ENCODE peak calls at places on chromosomes 4 and X, in ten cellular contexts. One of them, this sample, is unnamed.

GRCh38 chrX:13752141-13752540 is 17.6 kb downstream of the OFD1 start:
- DNase-seq in cardiac septum: no peak
- DNase-seq in Kasumi-1: no peak
- DNase-seq in NCI-H2029: no peak
- DNase-seq in MM.1S: no peak
- DNase-seq in RPMI8226: no peak
- DNase-seq in iris pigment epithelial cell: no peak
- DNase-seq in hippocampal formation: no peak
- DNase-seq in CD8-positive, alpha-beta memory T cell: no peak
- DNase-seq in frontal cortex: no peak
- DNase-seq in this sample: no peak

GRCh38 chr4:76881375-76881774 is 16.6 kb downstream of the SOWAHB start:
- DNase-seq in RPMI8226: no peak
- DNase-seq in CD8-positive, alpha-beta memory T cell: no peak
- DNase-seq in hippocampal formation: no peak
- DNase-seq in MM.1S: no peak
- DNase-seq in iris pigment epithelial cell: no peak
- DNase-seq in Kasumi-1: no peak
- DNase-seq in cardiac septum: no peak
- DNase-seq in frontal cortex: no peak
- DNase-seq in NCI-H2029: peak; percentile 83
- DNase-seq in this sample: no peak

GRCh38 chr4:40253906-40254305 is 57.1 kb downstream of the RHOH start:
- DNase-seq in NCI-H2029: no peak
- DNase-seq in cardiac septum: no peak
- DNase-seq in CD8-positive, alpha-beta memory T cell: no peak
- DNase-seq in hippocampal formation: no peak
- DNase-seq in iris pigment epithelial cell: peak; percentile 60
- DNase-seq in MM.1S: no peak
- DNase-seq in Kasumi-1: no peak
- DNase-seq in RPMI8226: no peak
- DNase-seq in frontal cortex: no peak
- DNase-seq in this sample: no peak

GRCh38 chrX:42804524-42804923 is 26.6 kb upstream of the PPP1R2C start:
- DNase-seq in RPMI8226: no peak
- DNase-seq in frontal cortex: no peak
- DNase-seq in MM.1S: no peak
- DNase-seq in cardiac septum: no peak
- DNase-seq in NCI-H2029: no peak
- DNase-seq in hippocampal formation: no peak
- DNase-seq in Kasumi-1: no peak
- DNase-seq in CD8-positive, alpha-beta memory T cell: no peak
- DNase-seq in iris pigment epithelial cell: no peak
- DNase-seq in this sample: no peak

GRCh38 chrX:148609766-148610698 is 109.6 kb downstream of the AFF2 start:
- DNase-seq in RPMI8226: no peak
- DNase-seq in CD8-positive, alpha-beta memory T cell: no peak
- DNase-seq in frontal cortex: no peak
- DNase-seq in hippocampal formation: no peak
- DNase-seq in MM.1S: peak; percentile 7
- DNase-seq in Kasumi-1: peak; percentile 25
- DNase-seq in cardiac septum: no peak
- DNase-seq in iris pigment epithelial cell: no peak
- DNase-seq in NCI-H2029: no peak
- DNase-seq in this sample: no peak

GRCh38 chr4:47814896-47815295 is 23.0 kb downstream of the CORIN start:
- DNase-seq in frontal cortex: no peak
- DNase-seq in NCI-H2029: no peak
- DNase-seq in MM.1S: no peak
- DNase-seq in cardiac septum: no peak
- DNase-seq in Kasumi-1: no peak
- DNase-seq in CD8-positive, alpha-beta memory T cell: no peak
- DNase-seq in RPMI8226: no peak
- DNase-seq in hippocampal formation: no peak
- DNase-seq in iris pigment epithelial cell: peak; percentile 15
- DNase-seq in this sample: no peak

GRCh38 chr4:59936566-59936965 is 1263.6 kb upstream of the ADGRL3 start:
- DNase-seq in cardiac septum: no peak
- DNase-seq in frontal cortex: no peak
- DNase-seq in MM.1S: no peak
- DNase-seq in Kasumi-1: no peak
- DNase-seq in RPMI8226: no peak
- DNase-seq in hippocampal formation: no peak
- DNase-seq in CD8-positive, alpha-beta memory T cell: no peak
- DNase-seq in iris pigment epithelial cell: no peak
- DNase-seq in NCI-H2029: peak; percentile 3
- DNase-seq in this sample: no peak

GRCh38 chrX:110477593-110478228 is 119.1 kb downstream of the RTL9 start:
- DNase-seq in iris pigment epithelial cell: no peak
- DNase-seq in CD8-positive, alpha-beta memory T cell: no peak
- DNase-seq in RPMI8226: no peak
- DNase-seq in hippocampal formation: no peak
- DNase-seq in cardiac septum: no peak
- DNase-seq in Kasumi-1: no peak
- DNase-seq in frontal cortex: no peak
- DNase-seq in MM.1S: no peak
- DNase-seq in NCI-H2029: no peak
- DNase-seq in this sample: no peak

GRCh38 chr4:138749303-138749702 is 266.3 kb upstream of the NOCT start:
- DNase-seq in CD8-positive, alpha-beta memory T cell: no peak
- DNase-seq in MM.1S: no peak
- DNase-seq in cardiac septum: no peak
- DNase-seq in NCI-H2029: no peak
- DNase-seq in hippocampal formation: no peak
- DNase-seq in RPMI8226: no peak
- DNase-seq in Kasumi-1: no peak
- DNase-seq in frontal cortex: no peak
- DNase-seq in iris pigment epithelial cell: peak; percentile 83
- DNase-seq in this sample: no peak

GRCh38 chr4:19478791-19479190 is 772.9 kb upstream of the SLIT2 start:
- DNase-seq in cardiac septum: no peak
- DNase-seq in NCI-H2029: no peak
- DNase-seq in CD8-positive, alpha-beta memory T cell: no peak
- DNase-seq in hippocampal formation: no peak
- DNase-seq in Kasumi-1: no peak
- DNase-seq in RPMI8226: no peak
- DNase-seq in frontal cortex: no peak
- DNase-seq in MM.1S: no peak
- DNase-seq in iris pigment epithelial cell: peak; percentile 72
- DNase-seq in this sample: no peak

GRCh38 chr4:138390286-138390685 is 148.1 kb upstream of the SLC7A11 start:
- DNase-seq in cardiac septum: no peak
- DNase-seq in CD8-positive, alpha-beta memory T cell: no peak
- DNase-seq in NCI-H2029: no peak
- DNase-seq in Kasumi-1: no peak
- DNase-seq in RPMI8226: no peak
- DNase-seq in hippocampal formation: no peak
- DNase-seq in MM.1S: no peak
- DNase-seq in frontal cortex: no peak
- DNase-seq in iris pigment epithelial cell: peak; percentile 52
- DNase-seq in this sample: no peak

GRCh38 chr4:189146994-189147929 is 793.4 kb upstream of the FRG1 start:
- DNase-seq in iris pigment epithelial cell: no peak
- DNase-seq in frontal cortex: no peak
- DNase-seq in MM.1S: no peak
- DNase-seq in CD8-positive, alpha-beta memory T cell: no peak
- DNase-seq in hippocampal formation: no peak
- DNase-seq in Kasumi-1: no peak
- DNase-seq in RPMI8226: no peak
- DNase-seq in cardiac septum: no peak
- DNase-seq in NCI-H2029: no peak
- DNase-seq in this sample: no peak

GRCh38 chr4:84159767-84160166 is 339.3 kb downstream of the NKX6-1 start:
- DNase-seq in iris pigment epithelial cell: no peak
- DNase-seq in RPMI8226: peak; percentile 18
- DNase-seq in cardiac septum: no peak
- DNase-seq in NCI-H2029: no peak
- DNase-seq in frontal cortex: no peak
- DNase-seq in MM.1S: no peak
- DNase-seq in CD8-positive, alpha-beta memory T cell: no peak
- DNase-seq in Kasumi-1: peak; percentile 23
- DNase-seq in hippocampal formation: no peak
- DNase-seq in this sample: no peak

GRCh38 chrX:119647552-119648420 is 41.6 kb upstream of the NKRF start:
- DNase-seq in CD8-positive, alpha-beta memory T cell: no peak
- DNase-seq in Kasumi-1: no peak
- DNase-seq in MM.1S: peak; percentile 90
- DNase-seq in hippocampal formation: no peak
- DNase-seq in frontal cortex: no peak
- DNase-seq in iris pigment epithelial cell: no peak
- DNase-seq in cardiac septum: no peak
- DNase-seq in NCI-H2029: no peak
- DNase-seq in RPMI8226: no peak
- DNase-seq in this sample: no peak